ENCODE peak calls at places on chromosome 2, in four cellular contexts. One of them, this sample, is unnamed.
A peak's percentile ranks its signal among the peaks of the same experiment; 100 is the strongest.

GRCh38 chr2:8633735-8634313 is 48.0 kb upstream of the ID2 start:
- DNase-seq in colonic mucosa: no peak
- DNase-seq in endothelial cell of umbilical vein: no peak
- DNase-seq in endodermal cell: no peak
- DNase-seq in this sample: no peak

GRCh38 chr2:161223139-161223732 is 63.0 kb downstream of the TANK start:
- DNase-seq in endothelial cell of umbilical vein: peak; percentile 77
- DNase-seq in endodermal cell: no peak
- DNase-seq in colonic mucosa: no peak
- DNase-seq in this sample: no peak

GRCh38 chr2:219451626-219452360 is 17.1 kb downstream of the SPEG start:
- DNase-seq in endodermal cell: no peak
- DNase-seq in endothelial cell of umbilical vein: no peak
- DNase-seq in colonic mucosa: no peak
- DNase-seq in this sample: no peak

GRCh38 chr2:240590681-240591111 is 4.2 kb downstream of the CAPN10 start:
- DNase-seq in colonic mucosa: no peak
- DNase-seq in endodermal cell: no peak
- DNase-seq in endothelial cell of umbilical vein: no peak
- DNase-seq in this sample: no peak

GRCh38 chr2:189798312-189799029 is 14.2 kb downstream of the PMS1 start:
- DNase-seq in endothelial cell of umbilical vein: peak; percentile 64
- DNase-seq in endodermal cell: no peak
- DNase-seq in colonic mucosa: no peak
- DNase-seq in this sample: no peak

GRCh38 chr2:60469918-60470317 is 83.5 kb downstream of the BCL11A start:
- DNase-seq in endodermal cell: no peak
- DNase-seq in endothelial cell of umbilical vein: no peak
- DNase-seq in colonic mucosa: peak; percentile 4
- DNase-seq in this sample: no peak

GRCh38 chr2:147076634-147077033 is 768.2 kb upstream of the ACVR2A start:
- DNase-seq in endothelial cell of umbilical vein: no peak
- DNase-seq in colonic mucosa: no peak
- DNase-seq in endodermal cell: no peak
- DNase-seq in this sample: no peak

GRCh38 chr2:208350610-208351009 is 56.0 kb upstream of the PTH2R start:
- DNase-seq in endothelial cell of umbilical vein: no peak
- DNase-seq in colonic mucosa: no peak
- DNase-seq in endodermal cell: no peak
- DNase-seq in this sample: no peak

GRCh38 chr2:147639891-147640290 is 204.9 kb upstream of the ACVR2A start:
- DNase-seq in endothelial cell of umbilical vein: no peak
- DNase-seq in colonic mucosa: no peak
- DNase-seq in endodermal cell: no peak
- DNase-seq in this sample: no peak

GRCh38 chr2:144660518-144661316 is 140.8 kb upstream of the ZEB2 start:
- DNase-seq in endodermal cell: no peak
- DNase-seq in colonic mucosa: no peak
- DNase-seq in endothelial cell of umbilical vein: no peak
- DNase-seq in this sample: no peak

GRCh38 chr2:105102963-105103421 is 65.1 kb downstream of the MRPS9 start:
- DNase-seq in colonic mucosa: no peak
- DNase-seq in endodermal cell: peak; percentile 97
- DNase-seq in endothelial cell of umbilical vein: no peak
- DNase-seq in this sample: peak; percentile 85

GRCh38 chr2:74507926-74508520 is 528 bp upstream of the PCGF1 start:
- DNase-seq in endodermal cell: peak; percentile 83
- DNase-seq in colonic mucosa: peak; percentile 62
- DNase-seq in endothelial cell of umbilical vein: peak; percentile 21
- DNase-seq in this sample: no peak

GRCh38 chr2:84888401-84889276 is 7.8 kb upstream of the TRABD2A start:
- DNase-seq in endothelial cell of umbilical vein: no peak
- DNase-seq in endodermal cell: peak; percentile 37
- DNase-seq in colonic mucosa: peak; percentile 42
- DNase-seq in this sample: no peak

GRCh38 chr2:45343618-45344017 is 267.4 kb downstream of the SRBD1 start:
- DNase-seq in endodermal cell: peak; percentile 61
- DNase-seq in endothelial cell of umbilical vein: no peak
- DNase-seq in colonic mucosa: no peak
- DNase-seq in this sample: no peak

GRCh38 chr2:11097038-11097720 is 58.1 kb upstream of the SLC66A3 start:
- DNase-seq in endothelial cell of umbilical vein: no peak
- DNase-seq in endodermal cell: no peak
- DNase-seq in colonic mucosa: no peak
- DNase-seq in this sample: no peak

GRCh38 chr2:6986894-6987487 is 69.8 kb downstream of the RNF144A start:
- DNase-seq in colonic mucosa: no peak
- DNase-seq in endodermal cell: no peak
- DNase-seq in endothelial cell of umbilical vein: peak; percentile 63
- DNase-seq in this sample: no peak

GRCh38 chr2:106886916-106887758 is 1.2 kb upstream of the ST6GAL2 start:
- DNase-seq in endothelial cell of umbilical vein: no peak
- DNase-seq in colonic mucosa: peak; percentile 65
- DNase-seq in endodermal cell: peak; percentile 90
- DNase-seq in this sample: no peak

GRCh38 chr2:190436552-190436951 is 28.4 kb downstream of the MFSD6 start:
- DNase-seq in endodermal cell: no peak
- DNase-seq in endothelial cell of umbilical vein: no peak
- DNase-seq in colonic mucosa: no peak
- DNase-seq in this sample: no peak

GRCh38 chr2:223055836-223056235 is 3.8 kb downstream of the KCNE4 start:
- DNase-seq in endodermal cell: no peak
- DNase-seq in colonic mucosa: no peak
- DNase-seq in endothelial cell of umbilical vein: no peak
- DNase-seq in this sample: no peak

GRCh38 chr2:88735133-88735532 is 43.7 kb downstream of the RPIA start:
- DNase-seq in endodermal cell: no peak
- DNase-seq in endothelial cell of umbilical vein: no peak
- DNase-seq in colonic mucosa: no peak
- DNase-seq in this sample: no peak

GRCh38 chr2:130843321-130843985 is 6.7 kb downstream of the ARHGEF4 start:
- DNase-seq in endothelial cell of umbilical vein: no peak
- DNase-seq in endodermal cell: no peak
- DNase-seq in colonic mucosa: no peak
- DNase-seq in this sample: no peak

GRCh38 chr2:211822686-211823335 is 715.8 kb downstream of the ERBB4 start:
- DNase-seq in endodermal cell: no peak
- DNase-seq in endothelial cell of umbilical vein: no peak
- DNase-seq in colonic mucosa: no peak
- DNase-seq in this sample: no peak

DNA sequence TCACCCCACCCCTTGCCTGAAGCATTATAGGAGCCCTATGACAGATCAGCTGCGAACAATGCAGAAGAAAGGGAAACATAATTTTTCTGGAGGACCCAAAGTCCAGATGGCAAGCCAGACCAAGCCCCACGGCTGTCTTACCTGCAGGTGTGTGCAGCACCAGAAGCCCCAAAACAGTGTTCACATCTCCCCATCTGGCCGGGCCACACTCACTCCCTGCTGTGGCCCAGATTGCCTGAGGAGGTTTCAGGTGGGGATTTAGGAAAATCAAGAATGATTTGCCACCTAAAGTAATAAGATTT is 11.7 kb upstream of the STK17B start:
- DNase-seq in endodermal cell: no peak
- DNase-seq in endothelial cell of umbilical vein: no peak
- DNase-seq in colonic mucosa: no peak
- DNase-seq in this sample: no peak
- H3K9ac ChIP-seq in endodermal cell: no peak overlapping the region
- H3K9ac ChIP-seq in endothelial cell of umbilical vein: no peak overlapping the region
- H3K9ac ChIP-seq in colonic mucosa: no peak overlapping the region
- H3K9ac ChIP-seq in this sample: no peak overlapping the region

GRCh38 chr2:17753803-17754663 is at the start of the genes GEN1 and SMC6:
- DNase-seq in endothelial cell of umbilical vein: peak; percentile 94
- DNase-seq in endodermal cell: peak; percentile 97
- DNase-seq in colonic mucosa: peak; percentile 94
- DNase-seq in this sample: peak; percentile 85

GRCh38 chr2:17752892-17753802 is 463 bp downstream of the SMC6 start:
- DNase-seq in endothelial cell of umbilical vein: peak; percentile 59
- DNase-seq in colonic mucosa: peak; percentile 57
- DNase-seq in endodermal cell: peak; percentile 82
- DNase-seq in this sample: peak; percentile 30

GRCh38 chr2:17754773-17755425 is 961 bp downstream of the GEN1 start:
- DNase-seq in colonic mucosa: no peak
- DNase-seq in endothelial cell of umbilical vein: peak; percentile 51
- DNase-seq in endodermal cell: no peak
- DNase-seq in this sample: no peak

GRCh38 chr2:17749753-17750438 is 3.7 kb downstream of the SMC6 start:
- DNase-seq in endothelial cell of umbilical vein: no peak
- DNase-seq in colonic mucosa: no peak
- DNase-seq in endodermal cell: no peak
- DNase-seq in this sample: no peak

DNA sequence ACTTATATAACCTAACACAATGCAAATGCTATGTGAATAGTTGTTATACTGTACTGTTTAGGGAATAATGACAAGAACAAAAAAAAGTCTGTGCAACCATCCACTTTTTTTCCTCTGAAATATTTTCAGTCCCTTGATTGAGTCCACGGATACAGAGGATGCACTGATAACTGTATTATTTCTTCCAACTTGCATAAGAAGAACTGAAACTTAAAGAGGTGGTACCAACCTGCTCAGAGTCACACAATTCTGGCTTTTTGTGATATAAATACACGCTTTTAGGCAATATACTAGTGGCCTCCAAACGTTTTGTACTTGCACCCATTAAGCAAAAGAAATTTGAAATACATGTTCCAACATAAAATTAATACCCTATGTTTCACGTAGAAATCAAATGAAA is 1.3 kb downstream of the SMC6 start:
- DNase-seq in endodermal cell: no peak
- DNase-seq in endothelial cell of umbilical vein: peak; percentile 18
- DNase-seq in colonic mucosa: no peak
- DNase-seq in this sample: no peak
- H3K9ac ChIP-seq in endodermal cell: no peak overlapping the region
- H3K9ac ChIP-seq in endothelial cell of umbilical vein: peak overlapping the region; percentile 93
- H3K9ac ChIP-seq in colonic mucosa: peak overlapping the region; percentile 87
- H3K9ac ChIP-seq in this sample: no peak overlapping the region

GRCh38 chr2:98915751-98916358 is 20.2 kb downstream of the CRACDL start:
- DNase-seq in endodermal cell: peak; percentile 22
- DNase-seq in colonic mucosa: no peak
- DNase-seq in endothelial cell of umbilical vein: peak; percentile 30
- DNase-seq in this sample: no peak

GRCh38 chr2:98917031-98917459 is 19.0 kb downstream of the CRACDL start:
- DNase-seq in colonic mucosa: no peak
- DNase-seq in endothelial cell of umbilical vein: peak; percentile 78
- DNase-seq in endodermal cell: no peak
- DNase-seq in this sample: no peak

GRCh38 chr2:98913916-98914712 is 21.9 kb downstream of the CRACDL start:
- DNase-seq in endodermal cell: peak; percentile 49
- DNase-seq in endothelial cell of umbilical vein: no peak
- DNase-seq in colonic mucosa: no peak
- DNase-seq in this sample: no peak

GRCh38 chr2:98912957-98913915 is 22.8 kb downstream of the CRACDL start:
- DNase-seq in colonic mucosa: no peak
- DNase-seq in endodermal cell: peak; percentile 40
- DNase-seq in endothelial cell of umbilical vein: no peak
- DNase-seq in this sample: no peak

GRCh38 chr2:98914713-98915580 is 21.1 kb downstream of the CRACDL start:
- DNase-seq in endothelial cell of umbilical vein: no peak
- DNase-seq in endodermal cell: peak; percentile 28
- DNase-seq in colonic mucosa: no peak
- DNase-seq in this sample: no peak
- H3K9ac ChIP-seq in endothelial cell of umbilical vein: no peak overlapping the region
- H3K9ac ChIP-seq in endodermal cell: no peak overlapping the region
- H3K9ac ChIP-seq in colonic mucosa: no peak overlapping the region
- H3K9ac ChIP-seq in this sample: no peak overlapping the region

GRCh38 chr2:129499747-129500146 is 479.7 kb upstream of the RAB6C start:
- DNase-seq in colonic mucosa: no peak
- DNase-seq in endothelial cell of umbilical vein: no peak
- DNase-seq in endodermal cell: no peak
- DNase-seq in this sample: no peak
- H3K9ac ChIP-seq in colonic mucosa: no peak overlapping the region
- H3K9ac ChIP-seq in endothelial cell of umbilical vein: no peak overlapping the region
- H3K9ac ChIP-seq in endodermal cell: no peak overlapping the region
- H3K9ac ChIP-seq in this sample: no peak overlapping the region

GRCh38 chr2:42060718-42061619 is 13.1 kb downstream of the PKDCC start:
- DNase-seq in endodermal cell: peak; percentile 64
- DNase-seq in endothelial cell of umbilical vein: no peak
- DNase-seq in colonic mucosa: peak; percentile 83
- DNase-seq in this sample: no peak
- H3K9ac ChIP-seq in endodermal cell: no peak overlapping the region
- H3K9ac ChIP-seq in endothelial cell of umbilical vein: no peak overlapping the region
- H3K9ac ChIP-seq in colonic mucosa: peak overlapping the region; percentile 73
- H3K9ac ChIP-seq in this sample: no peak overlapping the region

GRCh38 chr2:151891566-151892194 is 63.5 kb upstream of the ARL5A start:
- DNase-seq in endodermal cell: peak; percentile 69
- DNase-seq in endothelial cell of umbilical vein: peak; percentile 70
- DNase-seq in colonic mucosa: no peak
- DNase-seq in this sample: no peak
- H3K9ac ChIP-seq in endodermal cell: no peak overlapping the region
- H3K9ac ChIP-seq in endothelial cell of umbilical vein: peak overlapping the region; percentile 24
- H3K9ac ChIP-seq in colonic mucosa: no peak overlapping the region
- H3K9ac ChIP-seq in this sample: no peak overlapping the region

This sample was measured in NT2/D1.